ENCODE peak calls at places on chromosomes 1 and 21, in eight cellular contexts. C is prostate gland; H is mucosa of gallbladder; M is CD4-positive, alpha-beta T cell; E is Kasumi-1; U is T-helper 2 cell; N is HCEC 1CT; I is fibroblast of lung. K is an unnamed sample.

GRCh38 chr1:89872567-89872966 is 51.7 kb downstream of the LRRC8D start:
- DNase-seq in M (no peak), H (no peak), E (no peak), I (no peak), C (no peak), N (no peak), U (no peak), K (no peak)

GRCh38 chr1:159923203-159924024 is 1.9 kb downstream of the TAGLN2 start:
- DNase-seq in I (peak), E (peak), H (peak), M (peak), N (peak), U (peak), C (peak), K (peak)

GRCh38 chr1:8374356-8374755 is 56.4 kb downstream of the SLC45A1 start:
- DNase-seq in U (no peak), C (no peak), I (no peak), H (no peak), M (no peak), N (no peak), E (no peak), K (no peak)

GRCh38 chr1:163875214-163875926 is 553.6 kb downstream of the NUF2 start:
- DNase-seq in H (peak), I (peak), E (no peak), M (no peak), C (no peak), N (peak), U (no peak), K (no peak)

GRCh38 chr1:38029725-38030511 is 16.7 kb downstream of the POU3F1 start:
- DNase-seq in H (peak), N (peak), I (peak), E (peak), M (no peak), C (no peak), U (no peak), K (no peak)

GRCh38 chr1:17572264-17572985 is 32.9 kb downstream of the ARHGEF10L start:
- DNase-seq in E (no peak), M (no peak), I (no peak), N (no peak), C (no peak), H (no peak), U (no peak), K (no peak)

GRCh38 chr1:158087320-158087927 is 93.3 kb upstream of the CD1D start:
- DNase-seq in U (no peak), H (peak), C (peak), E (peak), M (no peak), I (peak), N (peak), K (no peak)

GRCh38 chr21:24272527-24272938 is 1334.7 kb downstream of the MRPL39 start:
- DNase-seq in U (no peak), N (no peak), I (no peak), H (no peak), E (no peak), C (no peak), M (no peak), K (peak)

GRCh38 chr21:29642551-29643245 is 297.1 kb downstream of the GRIK1 start:
- DNase-seq in E (no peak), H (no peak), M (no peak), U (no peak), C (no peak), N (no peak), I (no peak), K (no peak)

GRCh38 chr1:244062136-244062535 is 11.1 kb downstream of the ZBTB18 start:
- DNase-seq in M (no peak), N (no peak), I (no peak), E (no peak), U (no peak), C (no peak), H (no peak), K (no peak)

GRCh38 chr1:46806196-46807020 is 7.6 kb downstream of the CYP4B1 start:
- DNase-seq in U (no peak), C (peak), I (no peak), N (no peak), E (no peak), H (peak), M (no peak), K (no peak)

K was measured in GF-D8.